ENCODE peak calls at places on chromosomes 6 and 20, in ten cellular contexts. Y is natural killer cell treated with Interleukin-12 subunit alpha and Interleukin-12 subunit beta and Interleukin-15 and Interleukin-18, amount 100 ng/mL, for 72 hours; Q is spleen; F is pancreas; O is H9; W is body of pancreas; R is stimulated activated CD8-positive, alpha-beta memory T cell treated with anti-CD3 and anti-CD28 coated beads, Interleukin-15, amount 100 ng/mL, for 1 hour; S is A549; D is fibroblast of mammary gland; M is stimulated activated CD4-positive, alpha-beta T cell treated with anti-CD3 and anti-CD28 coated beads, Interleukin-12 subunit alpha, Interleukin-12 subunit beta, amount 100 ng/mL, for 48 hours. C is an unnamed sample.

GRCh38 chr6:150271501-150272263 is 97.1 kb upstream of the IYD start:
- DNase-seq in O (no peak), D (no peak), R (no peak), W (no peak), F (no peak), M (no peak), S (no peak), Y (no peak), Q (no peak), C (no peak)

GRCh38 chr6:71621918-71622519 is 264.3 kb upstream of the RIMS1 start:
- DNase-seq in W (no peak), M (no peak), O (no peak), F (no peak), R (no peak), Y (no peak), S (no peak), Q (no peak), D (peak), C (no peak)

GRCh38 chr6:116101298-116101718 is 655 bp downstream of the NT5DC1 start:
- DNase-seq in R (peak), F (no peak), Q (no peak), W (no peak), O (no peak), S (no peak), D (no peak), Y (no peak), M (no peak), C (no peak)

GRCh38 chr20:47544240-47544639 is 42.6 kb downstream of the NCOA3 start:
- DNase-seq in Y (no peak), O (no peak), S (no peak), F (no peak), W (no peak), Q (no peak), M (no peak), D (peak), R (no peak), C (no peak)

GRCh38 chr20:50872562-50873288 is 58.5 kb downstream of the ADNP start:
- DNase-seq in Y (peak), Q (peak), S (no peak), D (no peak), R (no peak), M (no peak), F (peak), W (no peak), O (no peak), C (no peak)

GRCh38 chr6:69867075-69867911 is 937 bp downstream of the COL19A1 start:
- DNase-seq in W (peak), Q (peak), Y (peak), O (peak), S (peak), R (peak), M (peak), F (peak), D (peak), C (peak)

GRCh38 chr6:109486068-109486467 is 3.0 kb upstream of the ZBTB24 start:
- DNase-seq in D (no peak), F (no peak), O (no peak), Q (no peak), S (no peak), Y (no peak), R (no peak), M (no peak), W (no peak), C (no peak)

GRCh38 chr20:6663104-6663503 is 104.4 kb upstream of the BMP2 start:
- DNase-seq in R (no peak), Y (no peak), W (no peak), M (no peak), O (no peak), F (no peak), Q (no peak), D (no peak), S (no peak), C (peak)

GRCh38 chr6:11323666-11324452 is 91.4 kb upstream of the NEDD9 start:
- DNase-seq in D (no peak), Q (peak), W (peak), M (no peak), O (no peak), R (no peak), S (no peak), Y (no peak), F (no peak), C (no peak)

GRCh38 chr20:34941224-34941623 is 14.4 kb downstream of the GSS start:
- DNase-seq in F (no peak), M (no peak), Q (no peak), S (no peak), R (no peak), D (no peak), W (no peak), O (no peak), Y (no peak), C (no peak)

GRCh38 chr6:31574106-31575061 is 981 bp upstream of the TNF start:
- DNase-seq in Y (peak), O (peak), F (peak), S (no peak), D (no peak), R (no peak), Q (no peak), W (no peak), M (no peak), C (no peak)

GRCh38 chr6:41531591-41532582 is 14.3 kb upstream of the FOXP4 start:
- DNase-seq in S (no peak), M (peak), W (no peak), Y (peak), D (peak), F (no peak), Q (peak), R (no peak), O (no peak), C (no peak)

GRCh38 chr20:10430000-10430466 is 4.0 kb downstream of the MKKS start:
- DNase-seq in R (no peak), F (no peak), Y (no peak), D (peak), Q (no peak), S (peak), W (no peak), O (no peak), M (no peak), C (no peak)

GRCh38 chr6:14791525-14791924 is 454.3 kb upstream of the JARID2 start:
- DNase-seq in W (no peak), M (no peak), D (peak), Y (no peak), O (no peak), S (no peak), F (no peak), R (no peak), Q (no peak), C (no peak)

GRCh38 chr20:55584307-55584706 is 421.0 kb downstream of the CBLN4 start:
- DNase-seq in D (no peak), O (no peak), F (no peak), M (no peak), Q (no peak), W (no peak), R (no peak), S (no peak), Y (no peak), C (no peak)

GRCh38 chr6:54086439-54086838 is 24.8 kb upstream of the MLIP start:
- DNase-seq in F (no peak), O (no peak), Y (no peak), R (no peak), D (no peak), M (no peak), S (no peak), W (no peak), Q (no peak), C (no peak)

GRCh38 chr6:15526129-15526764 is 136.6 kb downstream of the DTNBP1 start:
- DNase-seq in R (no peak), Q (no peak), O (peak), F (no peak), M (no peak), W (no peak), Y (no peak), S (no peak), D (no peak), C (no peak)

GRCh38 chr6:56087421-56087820 is 160.0 kb downstream of the COL21A1 start:
- DNase-seq in S (no peak), M (no peak), Y (no peak), W (no peak), R (no peak), F (no peak), D (no peak), O (no peak), Q (no peak), C (no peak)

GRCh38 chr6:139680819-139681218 is 306.4 kb upstream of the CITED2 start:
- DNase-seq in M (no peak), F (no peak), R (no peak), W (no peak), Q (no peak), O (no peak), S (no peak), D (no peak), Y (no peak), C (no peak)

GRCh38 chr6:17454316-17455005 is 61.1 kb downstream of the CAP2 start:
- DNase-seq in Q (no peak), O (no peak), R (no peak), S (no peak), W (no peak), Y (no peak), D (peak), F (no peak), M (no peak), C (peak)

GRCh38 chr6:94027374-94027773 is 608.0 kb upstream of the EPHA7 start:
- DNase-seq in R (no peak), Q (no peak), M (no peak), O (no peak), F (no peak), D (no peak), S (no peak), W (no peak), Y (no peak), C (no peak)

GRCh38 chr6:33894438-33894837 is 90.6 kb upstream of the MLN start:
- DNase-seq in S (no peak), Y (no peak), R (no peak), W (no peak), O (no peak), M (no peak), F (no peak), Q (no peak), D (peak), C (no peak)

C was measured in iPS-NIHi11.